ENCODE peak calls at places on chromosome 2, in six cellular contexts. O is IMR-90, N is GM23248, V is endodermal cell, F is PC-9, P is ovary. A is an unnamed sample. For H3K36me3 and H3K4me1, the result is how much of the 10 kb centered on the place peaks cover.

GRCh38 chr2:56671973-56672569 is 488.3 kb downstream of the CCDC85A start:
- DNase-seq in O (no peak), N (peak), P (no peak), F (peak), V (peak), A (no peak)

GRCh38 chr2:64825831-64826496 is 163.2 kb upstream of the SLC1A4 start:
- DNase-seq in F (no peak), O (peak), V (no peak), P (no peak), N (peak), A (no peak)

GRCh38 chr2:43576983-43577892 is 18.6 kb downstream of the THADA start:
- DNase-seq in F (peak), V (no peak), N (peak), P (peak), O (peak), A (peak)

GRCh38 chr2:11208083-11208482 is 52.8 kb downstream of the SLC66A3 start:
- DNase-seq in F (no peak), P (no peak), N (no peak), O (no peak), V (no peak), A (no peak)

GRCh38 chr2:192544371-192544955 is 349.7 kb upstream of the TMEFF2 start:
- DNase-seq in V (no peak), F (no peak), N (no peak), O (no peak), P (no peak), A (no peak)

GRCh38 chr2:120912101-120912985 is 176.7 kb downstream of the GLI2 start:
- DNase-seq in V (no peak), F (no peak), P (peak), O (peak), N (peak), A (no peak)

GRCh38 chr2:239892480-239893235 is 132.5 kb downstream of the NDUFA10 start:
- DNase-seq in V (peak), O (no peak), N (no peak), F (no peak), P (no peak), A (no peak)

GRCh38 chr2:60806988-60807681 is 51.1 kb downstream of the PAPOLG start:
- DNase-seq in N (peak), P (no peak), O (peak), F (no peak), V (no peak), A (peak)

GRCh38 chr2:222859786-222860726 is 780 bp upstream of the ACSL3 start:
- DNase-seq in F (peak), P (peak), O (peak), N (peak), V (peak), A (no peak)

GRCh38 chr2:165718811-165719210 is 75.2 kb downstream of the GALNT3 start:
- DNase-seq in F (no peak), N (no peak), V (no peak), P (no peak), O (no peak), A (no peak)

GRCh38 chr2:230668184-230668938 is 44.3 kb upstream of the CAB39 start:
- DNase-seq in F (no peak), N (no peak), O (peak), P (no peak), V (peak), A (no peak)

GRCh38 chr2:98369710-98370239 is 23.5 kb downstream of the CNGA3 start:
- DNase-seq in V (peak), O (no peak), N (no peak), P (no peak), F (no peak), A (no peak)

GRCh38 chr2:214934006-214934405 is 124.5 kb upstream of the BARD1 start:
- DNase-seq in F (no peak), P (no peak), N (peak), V (no peak), O (no peak), A (no peak)

GRCh38 chr2:65017335-65017734 is 28.1 kb downstream of the SLC1A4 start:
- DNase-seq in P (peak), F (no peak), N (no peak), V (peak), O (no peak), A (no peak)

GRCh38 chr2:183035298-183035953 is 2.8 kb downstream of the NCKAP1 start:
- DNase-seq in F (peak), V (no peak), N (peak), P (no peak), O (peak), A (no peak)

GRCh38 chr2:80519121-80519643 is 214.6 kb upstream of the LRRTM1 start:
- DNase-seq in F (no peak), P (no peak), V (no peak), O (no peak), N (no peak), A (no peak)

GRCh38 chr2:1929962-1930361 is 185.6 kb upstream of the PXDN start:
- DNase-seq in V (no peak), P (no peak), F (no peak), O (no peak), N (no peak), A (no peak)

GRCh38 chr2:64260817-64261216 is 116.6 kb upstream of the PELI1 start:
- DNase-seq in O (no peak), V (peak), F (peak), P (no peak), N (no peak), A (no peak)

GRCh38 chr2:33433279-33434235 is 42.9 kb upstream of the RASGRP3 start:
- DNase-seq in O (no peak), P (no peak), V (no peak), F (no peak), N (no peak), A (no peak)

DNA sequence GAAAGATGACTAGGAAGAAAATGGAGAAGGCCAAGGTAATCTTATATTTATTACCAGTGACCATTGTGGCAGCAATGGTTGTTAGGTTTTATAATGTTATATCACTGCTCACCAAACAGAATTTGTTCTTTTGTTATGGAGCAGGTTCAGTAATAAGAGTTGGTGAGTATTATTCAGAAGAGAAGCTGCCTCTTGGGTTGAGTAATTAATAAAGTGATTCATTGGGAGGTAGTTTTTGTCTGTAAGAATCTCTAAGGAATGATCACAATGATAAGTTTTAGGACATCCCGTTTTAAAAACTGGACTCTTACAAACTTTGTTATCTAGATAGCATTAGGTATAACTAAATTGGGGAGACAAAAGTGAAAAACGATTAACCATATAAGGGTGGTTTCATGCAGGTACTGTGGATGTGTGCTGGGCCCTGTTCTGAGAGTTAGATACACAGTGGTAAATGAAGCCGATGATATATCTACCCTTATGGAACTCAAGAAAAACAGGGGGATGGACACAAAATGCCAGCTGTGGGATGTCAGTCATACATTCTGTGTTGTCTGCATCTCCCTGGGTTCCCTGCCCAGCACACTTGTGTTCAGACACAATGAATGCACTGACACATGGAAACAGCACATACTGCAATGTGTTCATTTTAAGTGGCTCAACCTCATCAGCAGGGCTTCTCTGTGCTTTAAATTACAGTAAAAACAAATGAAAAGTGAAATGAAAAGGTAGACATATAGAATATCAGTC is 7.5 kb downstream of the MAP4K4 start:
- DNase-seq in P (no peak), N (peak), F (no peak), O (peak), V (no peak), A (no peak)
- H3K36me3 ChIP-seq in P (under half), N (under half), F (under half), O (under half), V (under half), A (under half)

GRCh38 chr2:71457123-71457958 is 4.0 kb downstream of the DYSF start:
- DNase-seq in N (no peak), P (no peak), F (no peak), O (no peak), V (no peak), A (no peak)

GRCh38 chr2:71455011-71455740 is 1.8 kb downstream of the DYSF start:
- DNase-seq in P (no peak), V (peak), O (no peak), F (no peak), N (no peak), A (no peak)

GRCh38 chr2:71456617-71457016 is 3.3 kb downstream of the DYSF start:
- DNase-seq in F (no peak), P (no peak), N (no peak), V (peak), O (no peak), A (no peak)

GRCh38 chr2:71454221-71455010 is 1.1 kb downstream of the DYSF start:
- DNase-seq in V (peak), N (no peak), F (no peak), O (no peak), P (no peak), A (no peak)

DNA sequence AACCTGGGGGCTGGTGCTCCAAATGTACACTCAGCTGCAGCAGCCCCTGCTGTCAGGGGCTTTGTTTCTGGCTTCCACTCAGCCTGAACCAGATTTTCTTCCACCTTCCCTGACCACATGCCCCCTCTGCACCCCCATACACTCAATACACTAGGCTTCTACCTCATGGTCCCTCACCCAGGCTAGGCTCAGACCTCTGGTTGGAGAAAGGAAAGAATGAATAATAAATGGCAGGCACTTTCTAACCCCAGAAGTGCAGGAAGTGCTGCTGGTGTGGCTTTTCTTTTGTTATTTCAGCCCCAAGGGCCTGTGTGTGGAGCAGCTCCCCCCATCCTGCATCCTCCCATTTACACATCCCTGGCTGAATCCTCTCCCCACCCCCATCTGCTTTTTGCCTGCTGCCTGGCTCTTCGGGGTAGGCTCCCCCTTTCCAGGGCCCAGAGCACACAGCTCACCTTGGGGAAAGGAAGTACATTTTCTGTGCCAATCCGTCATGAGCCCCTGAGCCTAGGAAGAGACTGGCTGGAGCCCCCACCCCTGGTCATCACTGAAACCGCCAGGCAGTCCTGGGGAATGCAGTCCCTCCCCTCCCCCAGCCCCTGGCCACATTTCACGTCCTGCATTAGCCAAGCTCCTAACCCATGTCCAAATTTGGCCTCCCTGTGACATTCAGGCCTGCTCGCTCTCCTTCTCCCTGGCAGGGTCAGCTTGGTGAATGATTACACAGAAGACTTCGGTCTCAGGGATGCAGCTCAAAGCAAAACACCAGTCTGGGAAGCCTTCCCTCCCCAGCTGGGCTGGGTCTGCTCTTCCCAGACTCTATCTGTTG is 2.6 kb downstream of the DYSF start:
- DNase-seq in N (no peak), V (peak), O (no peak), F (no peak), P (no peak), A (no peak)
- H3K4me1 ChIP-seq in N (under half), V (under half), O (under half), F (half or more), P (under half), A (under half)

GRCh38 chr2:189056200-189057106 is 82.3 kb downstream of the COL3A1 start:
- DNase-seq in P (no peak), F (no peak), O (peak), N (peak), V (no peak), A (no peak)
- H3K36me3 ChIP-seq in P (under half), F (under half), O (under half), N (half or more), V (half or more), A (under half)

GRCh38 chr2:161165266-161165665 is 5.0 kb downstream of the TANK start:
- DNase-seq in F (no peak), P (no peak), V (no peak), O (peak), N (peak), A (no peak)
- H3K4me1 ChIP-seq in F (under half), P (under half), V (under half), O (under half), N (under half), A (half or more)

GRCh38 chr2:202908186-202908585 is 3.3 kb downstream of the WDR12 start:
- DNase-seq in P (no peak), F (no peak), V (no peak), O (no peak), N (no peak), A (no peak)
- H3K36me3 ChIP-seq in P (under half), F (under half), V (under half), O (under half), N (under half), A (under half)

GRCh38 chr2:96320326-96321229 is 4.5 kb upstream of the ITPRIPL1 start:
- DNase-seq in O (no peak), F (peak), N (no peak), V (no peak), P (no peak), A (no peak)
- H3K4me1 ChIP-seq in O (under half), F (under half), N (under half), V (under half), P (under half), A (under half)

A was measured in CD8-positive, alpha-beta memory T cell.